ENCODE peak calls at places on chromosomes 1 and 21, in seven cellular contexts. C is esophagus squamous epithelium, T is heart left ventricle, W is AG04450, I is Panc1, E is sigmoid colon, X is transverse colon. U is an unnamed sample. For H3K27me3, the result is how much of the 10 kb centered on the place peaks cover.

GRCh38 chr1:29638281-29638680 is 402.0 kb downstream of the PTPRU start:
- DNase-seq in X (no peak), E (no peak), I (no peak), C (no peak), W (no peak), T (no peak), U (no peak)

GRCh38 chr1:47441450-47442106 is 3.7 kb downstream of the FOXD2 start:
- DNase-seq in I (no peak), E (no peak), X (no peak), C (no peak), T (no peak), W (no peak), U (no peak)

GRCh38 chr21:41835711-41836154 is 43.4 kb downstream of the PRDM15 start:
- DNase-seq in T (no peak), C (no peak), E (no peak), W (no peak), I (no peak), X (peak), U (no peak)

GRCh38 chr1:176243746-176244145 is 36.7 kb upstream of the COP1 start:
- DNase-seq in W (no peak), X (no peak), T (no peak), C (no peak), I (no peak), E (no peak), U (no peak)

GRCh38 chr21:17491716-17492414 is 21.0 kb upstream of the CXADR start:
- DNase-seq in W (peak), X (no peak), I (peak), T (no peak), C (no peak), E (no peak), U (peak)

GRCh38 chr1:231016966-231017365 is 23.1 kb downstream of the FAM89A start:
- DNase-seq in C (no peak), I (no peak), T (no peak), E (no peak), X (no peak), W (no peak), U (no peak)

GRCh38 chr1:158471920-158472319 is at the start of gene OR10R2:
- DNase-seq in E (no peak), W (no peak), I (no peak), T (no peak), C (no peak), X (no peak), U (no peak)

GRCh38 chr1:17632106-17632505 is 92.6 kb downstream of the ARHGEF10L start:
- DNase-seq in W (no peak), E (no peak), T (no peak), X (no peak), C (no peak), I (no peak), U (no peak)

GRCh38 chr1:155967410-155968400 is 10.6 kb downstream of the ARHGEF2 start:
- DNase-seq in C (no peak), T (peak), E (no peak), I (no peak), X (no peak), W (no peak), U (no peak)

GRCh38 chr1:189323090-189323489 is 1154.6 kb downstream of the BRINP3 start:
- DNase-seq in I (no peak), X (no peak), T (no peak), E (no peak), C (no peak), W (no peak), U (no peak)

GRCh38 chr1:89844236-89844807 is 23.5 kb downstream of the LRRC8D start:
- DNase-seq in C (no peak), I (no peak), W (no peak), T (no peak), X (no peak), E (no peak), U (no peak)

GRCh38 chr1:200929530-200930278 is 35.0 kb downstream of the INAVA start:
- DNase-seq in I (no peak), T (no peak), E (peak), X (peak), C (no peak), W (no peak), U (no peak)

GRCh38 chr1:69611316-69611715 is 43.6 kb downstream of the LRRC7 start:
- DNase-seq in I (no peak), W (no peak), T (no peak), E (no peak), C (no peak), X (no peak), U (peak)

GRCh38 chr1:67713071-67713806 is 28.2 kb downstream of the GADD45A start:
- DNase-seq in I (no peak), E (no peak), W (peak), T (no peak), C (no peak), X (peak), U (peak)

GRCh38 chr1:244052011-244052727 is 1.1 kb downstream of the ZBTB18 start:
- DNase-seq in W (no peak), E (no peak), I (no peak), X (no peak), T (no peak), C (no peak), U (no peak)

GRCh38 chr1:244052728-244053312 is 1.7 kb downstream of the ZBTB18 start:
- DNase-seq in I (no peak), E (no peak), T (no peak), W (no peak), C (no peak), X (no peak), U (no peak)

GRCh38 chr1:244049969-244050834 is 881 bp upstream of the ZBTB18 start:
- DNase-seq in T (no peak), E (no peak), C (no peak), I (no peak), W (no peak), X (peak), U (no peak)

GRCh38 chr1:244049142-244049968 is 1.7 kb upstream of the ZBTB18 start:
- DNase-seq in W (no peak), X (peak), E (peak), T (peak), C (no peak), I (no peak), U (no peak)

DNA sequence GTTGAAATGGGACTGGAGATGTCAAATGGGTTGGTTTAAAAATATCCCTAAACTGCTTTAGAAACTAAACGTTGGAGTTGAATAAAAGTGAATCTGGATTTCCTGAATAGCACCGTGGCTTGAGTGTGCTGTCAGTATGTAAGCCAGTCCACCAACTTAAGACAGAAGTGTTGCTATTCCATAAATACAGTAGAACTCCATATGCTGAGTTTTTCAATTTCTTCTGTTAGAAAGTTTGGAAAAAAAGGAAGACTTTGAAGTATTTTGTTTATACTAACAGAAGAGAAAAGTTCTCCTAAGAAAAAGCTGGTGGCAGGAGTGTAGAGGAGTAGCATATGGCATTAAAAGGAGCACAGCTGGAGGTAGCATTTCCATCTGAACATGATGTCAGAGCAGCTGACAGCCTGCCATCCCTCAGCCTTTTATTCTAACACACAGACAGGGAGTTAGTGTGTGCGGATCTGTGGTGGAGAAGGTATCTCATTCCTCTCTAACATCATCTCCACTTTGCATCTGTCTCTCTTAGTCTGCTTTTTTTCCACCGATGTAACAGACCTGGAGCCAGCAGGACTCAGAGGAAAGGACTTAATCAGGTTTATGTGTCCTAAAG is at the start of gene ZBTB18:
- DNase-seq in I (no peak), X (no peak), W (peak), C (no peak), T (no peak), E (no peak), U (no peak)
- H3K4me3 ChIP-seq in I (peak), X (peak), W (peak), C (peak), T (peak), E (peak), U (peak)

DNA sequence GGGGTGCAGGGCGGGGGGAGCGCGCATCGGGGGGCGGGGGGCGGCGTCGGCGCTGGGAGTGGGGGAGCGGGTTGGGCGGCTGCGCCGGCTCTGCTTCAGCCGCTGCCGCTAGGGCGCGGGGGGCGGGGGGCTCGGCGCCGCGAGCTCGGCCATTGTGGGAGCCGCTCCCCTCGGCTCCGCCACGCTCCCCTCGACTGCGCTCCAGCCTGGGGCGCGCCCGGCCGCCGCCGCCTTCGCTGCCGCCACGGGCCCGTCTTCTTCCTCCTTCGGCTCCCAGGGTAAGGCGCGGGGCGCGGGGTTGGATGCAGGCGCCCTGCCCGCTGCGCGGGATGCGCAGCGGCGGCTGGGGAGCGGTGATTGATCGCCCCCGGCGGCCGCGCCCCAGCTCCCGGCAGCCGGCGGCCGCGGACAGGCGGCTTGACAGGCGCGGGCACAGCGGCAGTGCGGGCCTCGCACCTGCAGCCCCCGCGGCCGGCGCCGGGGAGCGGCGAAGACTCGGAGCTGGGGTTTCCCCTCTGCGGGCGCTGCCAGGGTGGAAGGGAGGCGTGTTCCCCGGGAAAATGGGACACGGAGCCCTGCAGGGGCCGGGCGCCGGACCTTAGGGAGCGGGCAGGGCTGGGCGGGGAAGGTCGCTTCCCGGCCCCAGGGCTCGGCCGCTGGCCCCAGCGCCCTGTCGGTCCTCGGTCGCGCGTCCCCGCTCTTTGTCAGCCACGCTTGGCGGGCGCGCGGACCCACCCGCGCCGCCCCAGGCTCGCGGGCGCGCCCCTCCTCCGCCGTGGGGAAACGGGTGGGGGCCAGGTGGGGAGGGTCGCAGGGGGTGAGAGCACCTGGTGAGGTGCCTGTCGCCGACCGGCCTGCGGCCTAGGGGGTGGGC is 55.4 kb downstream of the NDUFS5 start:
- DNase-seq in W (no peak), E (no peak), T (no peak), X (peak), I (no peak), C (no peak), U (no peak)
- TF ChIP-seq CTCF in W (no peak), E (no peak), T (no peak), X (no peak), I (no peak), C (no peak), U (no peak)

GRCh38 chr1:2090216-2090890 is 40.1 kb downstream of the PRKCZ start:
- DNase-seq in T (no peak), I (no peak), W (no peak), X (no peak), C (no peak), E (no peak), U (no peak)

GRCh38 chr1:2089051-2089450 is 38.8 kb downstream of the PRKCZ start:
- DNase-seq in I (no peak), W (no peak), T (no peak), C (no peak), X (no peak), E (no peak), U (no peak)

GRCh38 chr1:2086446-2087082 is 36.4 kb downstream of the PRKCZ start:
- DNase-seq in C (no peak), T (no peak), X (no peak), E (no peak), I (no peak), W (no peak), U (no peak)

GRCh38 chr1:2087766-2088165 is 37.6 kb downstream of the PRKCZ start:
- DNase-seq in E (no peak), T (no peak), I (no peak), X (no peak), C (no peak), W (no peak), U (no peak)

DNA sequence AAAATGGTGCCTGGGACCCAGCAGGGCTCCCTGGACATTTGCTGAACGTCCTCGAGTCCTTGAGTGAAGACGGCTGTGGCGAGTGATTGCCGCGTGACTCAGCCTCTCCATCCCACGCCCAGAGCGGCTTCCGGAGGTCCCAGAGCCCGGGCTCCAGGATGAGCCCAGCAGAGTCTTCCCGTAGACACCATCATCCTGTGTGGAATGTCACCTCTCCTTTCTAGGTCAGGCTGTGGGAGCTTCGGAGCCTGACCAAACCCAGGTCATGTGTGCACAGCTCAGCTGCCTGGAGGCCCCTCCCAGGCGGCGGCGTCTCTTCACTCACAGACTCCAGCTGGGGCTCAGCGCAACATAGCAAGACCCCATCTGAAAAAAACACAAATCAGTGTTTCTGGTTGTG is 38.2 kb downstream of the PRKCZ start:
- DNase-seq in I (no peak), C (no peak), E (peak), W (peak), T (no peak), X (peak), U (peak)
- H3K27me3 ChIP-seq in I (under half), C (under half), E (under half), W (under half), T (under half), X (under half), U (under half)

GRCh38 chr1:56289260-56289659 is 290.1 kb downstream of the PLPP3 start:
- DNase-seq in I (no peak), E (no peak), W (no peak), X (no peak), T (no peak), C (no peak), U (no peak)
- H3K4me3 ChIP-seq in I (no peak), E (no peak), W (no peak), X (no peak), T (no peak), C (no peak), U (no peak)

DNA sequence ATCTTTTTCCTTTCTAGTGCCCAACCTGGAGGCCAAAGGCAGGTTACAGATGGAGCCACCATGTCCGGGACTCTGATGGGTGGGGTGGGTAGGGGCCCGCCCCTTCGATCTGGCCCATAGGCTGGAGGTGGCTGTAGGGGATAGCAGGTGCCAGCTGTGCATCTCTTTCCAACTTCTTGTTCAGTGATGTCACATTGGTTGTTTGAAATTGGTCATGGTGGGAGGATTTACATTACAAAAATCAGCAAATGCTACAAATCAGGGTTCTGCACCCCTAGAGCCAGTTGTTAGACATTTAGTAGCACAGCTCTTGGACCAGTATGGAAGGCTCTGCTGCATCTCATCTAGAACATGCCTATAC is 22.4 kb upstream of the POU3F1 start:
- DNase-seq in T (no peak), C (no peak), W (no peak), I (no peak), E (no peak), X (no peak), U (no peak)
- TF ChIP-seq CTCF in T (no peak), C (no peak), W (no peak), I (no peak), E (no peak), X (no peak), U (no peak)

GRCh38 chr1:2324553-2325366 is 66.6 kb downstream of the MORN1 start:
- DNase-seq in X (no peak), T (no peak), W (no peak), C (no peak), E (no peak), I (no peak), U (no peak)
- H3K27me3 ChIP-seq in X (under half), T (under half), W (under half), C (under half), E (under half), I (under half), U (under half)